ENCODE peak calls at places on chromosome 5, in five cellular contexts. Z is BJ, M is HFF-Myc, Y is heart left ventricle, I is cardiac muscle cell. F is an unnamed sample.

GRCh38 chr5:129459485-129460120 is 495 bp upstream of the ADAMTS19 start:
- DNase-seq in I (peak), M (no peak), Z (no peak), Y (peak), F (no peak)

GRCh38 chr5:80797428-80798024 is 142.7 kb upstream of the DHFR start:
- DNase-seq in M (no peak), Z (no peak), Y (no peak), I (no peak), F (no peak)

GRCh38 chr5:93623153-93623552 is 40.1 kb downstream of the NR2F1 start:
- DNase-seq in Z (no peak), M (no peak), I (no peak), Y (no peak), F (no peak)

GRCh38 chr5:78649220-78649700 is 688 bp upstream of the LHFPL2 start:
- DNase-seq in M (no peak), Z (no peak), I (peak), Y (no peak), F (no peak)

GRCh38 chr5:120375248-120375647 is 88.9 kb upstream of the PRR16 start:
- DNase-seq in M (no peak), I (peak), Z (no peak), Y (no peak), F (no peak)

GRCh38 chr5:76765249-76765648 is 49.3 kb downstream of the F2R start:
- DNase-seq in I (no peak), Z (peak), M (peak), Y (no peak), F (peak)

GRCh38 chr5:137604348-137605095 is 105.4 kb upstream of the SPOCK1 start:
- DNase-seq in Z (no peak), Y (no peak), M (no peak), I (no peak), F (no peak)

GRCh38 chr5:154829589-154830218 is 20.7 kb downstream of the FAXDC2 start:
- DNase-seq in Z (no peak), Y (no peak), I (no peak), M (no peak), F (no peak)

GRCh38 chr5:172931001-172931536 is 28.2 kb upstream of the RPL26L1 start:
- DNase-seq in Y (no peak), Z (peak), M (no peak), I (peak), F (peak)

GRCh38 chr5:179820127-179820482 is 600 bp upstream of the SQSTM1 start:
- DNase-seq in I (no peak), Y (no peak), Z (no peak), M (no peak), F (no peak)

GRCh38 chr5:110517396-110517795 is 209.1 kb downstream of the TMEM232 start:
- DNase-seq in M (no peak), Z (no peak), Y (no peak), I (no peak), F (no peak)

GRCh38 chr5:172862165-172862801 is 28.2 kb downstream of the ERGIC1 start:
- DNase-seq in Y (no peak), I (no peak), M (no peak), Z (no peak), F (no peak)

GRCh38 chr5:172007153-172007794 is 836 bp upstream of the FBXW11 start:
- DNase-seq in I (peak), Y (no peak), M (no peak), Z (no peak), F (no peak)

GRCh38 chr5:40384782-40385390 is 294.8 kb upstream of the PTGER4 start:
- DNase-seq in M (no peak), Z (no peak), I (no peak), Y (no peak), F (no peak)

GRCh38 chr5:109695005-109695926 is 5.5 kb downstream of the MAN2A1 start:
- DNase-seq in M (no peak), Z (no peak), I (no peak), Y (no peak), F (no peak)

GRCh38 chr5:172941067-172941516 is 18.1 kb upstream of the RPL26L1 start:
- DNase-seq in Y (no peak), Z (no peak), I (peak), M (no peak), F (no peak)

GRCh38 chr5:157994271-157994691 is 135.3 kb upstream of the CLINT1 start:
- DNase-seq in I (no peak), M (no peak), Z (no peak), Y (no peak), F (no peak)

GRCh38 chr5:95711501-95712346 is 19.4 kb upstream of the RHOBTB3 start:
- DNase-seq in I (no peak), Y (no peak), Z (no peak), M (no peak), F (no peak)

GRCh38 chr5:171619744-171620143 is 165.9 kb upstream of the SMIM23 start:
- DNase-seq in M (no peak), Y (no peak), I (no peak), Z (no peak), F (no peak)

GRCh38 chr5:133192716-133193115 is 140.9 kb downstream of the HSPA4 start:
- DNase-seq in Y (no peak), Z (no peak), M (no peak), I (no peak), F (no peak)

GRCh38 chr5:135489466-135490244 is 37.5 kb upstream of the TIFAB start:
- DNase-seq in Z (no peak), Y (no peak), M (no peak), I (peak), F (no peak)

GRCh38 chr5:2538169-2538568 is 213.3 kb downstream of the IRX2 start:
- DNase-seq in Y (no peak), M (no peak), Z (no peak), I (no peak), F (no peak)

GRCh38 chr5:73997936-73998335 is 371.9 kb downstream of the ARHGEF28 start:
- DNase-seq in Y (no peak), Z (no peak), I (no peak), M (no peak), F (no peak)

GRCh38 chr5:68467791-68468190 is 252.2 kb downstream of the PIK3R1 start:
- DNase-seq in Y (no peak), Z (no peak), I (no peak), M (no peak), F (no peak)

GRCh38 chr5:159463590-159464321 is 133.5 kb upstream of the IL12B start:
- DNase-seq in Z (peak), I (peak), M (no peak), Y (no peak), F (no peak)

GRCh38 chr5:125367702-125368101 is 621.3 kb upstream of the ZNF608 start:
- DNase-seq in Y (no peak), M (no peak), Z (no peak), I (peak), F (no peak)

GRCh38 chr5:6602441-6602840 is 30.4 kb downstream of the NSUN2 start:
- DNase-seq in Z (no peak), I (no peak), M (no peak), Y (no peak), F (no peak)

GRCh38 chr5:108788142-108788541 is 40.4 kb downstream of the FER start:
- DNase-seq in Y (peak), I (no peak), M (no peak), Z (no peak), F (no peak)

GRCh38 chr5:88452820-88453219 is 184.2 kb upstream of the TMEM161B start:
- DNase-seq in I (no peak), M (no peak), Y (no peak), Z (no peak), F (no peak)

GRCh38 chr5:113513384-113514262 is at the start of gene YTHDC2:
- DNase-seq in I (peak), Y (peak), Z (peak), M (peak), F (no peak)

GRCh38 chr5:160968480-160968879 is 116.5 kb upstream of the ATP10B start:
- DNase-seq in Y (no peak), M (no peak), I (no peak), Z (no peak), F (no peak)

GRCh38 chr5:88142801-88143692 is 125.6 kb downstream of the TMEM161B start:
- DNase-seq in M (no peak), I (peak), Y (peak), Z (no peak), F (no peak)

GRCh38 chr5:1036504-1037122 is 28.0 kb downstream of the NKD2 start:
- DNase-seq in Y (no peak), I (no peak), Z (no peak), M (no peak), F (no peak)

GRCh38 chr5:15550502-15551115 is 50.6 kb downstream of the FBXL7 start:
- DNase-seq in I (peak), Z (no peak), M (no peak), Y (no peak), F (no peak)

GRCh38 chr5:94777163-94777885 is 158.9 kb downstream of the SLF1 start:
- DNase-seq in M (no peak), Z (no peak), Y (no peak), I (no peak), F (no peak)

GRCh38 chr5:168531987-168532386 is 2.9 kb downstream of the FBLL1 start:
- DNase-seq in I (no peak), M (no peak), Y (no peak), Z (no peak), F (no peak)

GRCh38 chr5:113869611-113870010 is 356.1 kb downstream of the YTHDC2 start:
- DNase-seq in M (no peak), Y (no peak), I (no peak), Z (no peak), F (no peak)

GRCh38 chr5:171954721-171955120 is 51.7 kb downstream of the FBXW11 start:
- DNase-seq in I (peak), Z (no peak), M (no peak), Y (no peak), F (no peak)

DNA sequence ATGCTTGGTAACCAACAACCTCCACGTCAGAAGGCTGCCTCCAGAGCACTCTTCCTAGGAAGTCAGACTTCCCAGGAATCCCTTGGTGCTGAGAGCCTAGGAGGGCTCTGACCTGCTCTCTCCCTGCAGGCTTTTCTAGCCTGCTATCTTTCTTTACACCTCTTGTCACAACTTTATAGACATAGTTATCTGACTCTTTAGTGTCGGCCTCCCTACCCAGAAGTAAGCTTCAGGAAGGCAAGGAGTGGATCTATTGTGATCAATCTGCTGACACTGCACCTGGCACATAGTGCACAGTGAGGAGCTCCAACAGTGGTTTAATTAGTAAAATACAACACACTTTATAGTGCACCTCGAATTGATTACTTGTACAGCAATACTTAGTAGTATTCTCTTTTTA is 2.3 kb downstream of the AFAP1L1 start:
- DNase-seq in Y (no peak), I (no peak), Z (no peak), M (no peak), F (no peak)
- H3K4me3 ChIP-seq in Y (peak), I (no peak), Z (no peak), M (no peak), F (no peak)

GRCh38 chr5:132193165-132193694 is 34.4 kb downstream of the P4HA2 start:
- DNase-seq in Y (no peak), I (no peak), M (no peak), Z (no peak), F (no peak)

GRCh38 chr5:132184588-132184987 is 43.1 kb downstream of the P4HA2 start:
- DNase-seq in M (no peak), I (no peak), Z (no peak), Y (no peak), F (no peak)

GRCh38 chr5:132195727-132196126 is 31.9 kb downstream of the P4HA2 start:
- DNase-seq in Y (no peak), M (no peak), I (no peak), Z (no peak), F (no peak)

DNA sequence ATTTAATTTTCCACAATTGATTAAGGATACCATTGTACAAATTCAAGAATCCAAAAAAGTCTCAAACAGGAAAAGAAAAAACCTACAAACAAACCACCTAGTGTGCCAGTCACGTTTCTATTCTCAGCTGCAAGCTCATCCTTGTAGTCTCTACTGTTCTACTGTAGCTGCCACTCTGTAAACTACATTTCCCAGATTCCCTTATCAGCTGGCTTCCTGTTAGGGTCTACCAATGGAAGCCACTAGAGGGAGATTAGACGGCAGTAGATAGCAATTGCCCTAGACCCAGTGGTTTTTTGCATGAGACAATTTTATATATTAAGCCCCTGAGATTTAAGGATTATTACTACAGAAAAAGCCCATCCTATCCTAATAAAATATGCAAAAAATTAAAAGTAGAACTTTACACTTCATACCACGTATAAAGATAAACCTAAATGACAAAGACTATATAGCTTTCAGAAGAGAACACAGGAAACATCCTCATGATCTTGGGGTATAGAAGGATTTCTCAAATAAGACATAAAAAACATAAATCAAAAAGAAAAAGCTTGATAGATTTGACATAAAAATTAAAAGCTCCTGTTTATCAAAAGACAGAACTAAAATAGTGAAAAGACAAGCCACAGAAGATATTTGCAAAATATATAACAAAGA is 37.4 kb downstream of the P4HA2 start:
- DNase-seq in I (peak), Z (peak), M (peak), Y (no peak), F (peak)
- TF ChIP-seq CTCF in I (peak), Z (peak), M (peak), Y (peak), F (peak)

GRCh38 chr5:107389769-107390168 is 281.0 kb downstream of the EFNA5 start:
- DNase-seq in Z (no peak), Y (no peak), M (no peak), I (no peak), F (no peak)
- H3K4me3 ChIP-seq in Z (no peak), Y (no peak), M (no peak), I (no peak), F (no peak)

GRCh38 chr5:150783422-150783928 is 4.9 kb downstream of the SMIM3 start:
- DNase-seq in Z (peak), Y (peak), I (peak), M (no peak), F (peak)

GRCh38 chr5:150787659-150788058 is 9.1 kb downstream of the SMIM3 start:
- DNase-seq in Y (no peak), Z (no peak), M (no peak), I (no peak), F (no peak)

GRCh38 chr5:150788974-150789373 is 10.4 kb downstream of the SMIM3 start:
- DNase-seq in M (no peak), Z (no peak), Y (no peak), I (no peak), F (no peak)

GRCh38 chr5:150782850-150783249 is 4.3 kb downstream of the SMIM3 start:
- DNase-seq in Y (no peak), I (no peak), M (no peak), Z (no peak), F (no peak)

DNA sequence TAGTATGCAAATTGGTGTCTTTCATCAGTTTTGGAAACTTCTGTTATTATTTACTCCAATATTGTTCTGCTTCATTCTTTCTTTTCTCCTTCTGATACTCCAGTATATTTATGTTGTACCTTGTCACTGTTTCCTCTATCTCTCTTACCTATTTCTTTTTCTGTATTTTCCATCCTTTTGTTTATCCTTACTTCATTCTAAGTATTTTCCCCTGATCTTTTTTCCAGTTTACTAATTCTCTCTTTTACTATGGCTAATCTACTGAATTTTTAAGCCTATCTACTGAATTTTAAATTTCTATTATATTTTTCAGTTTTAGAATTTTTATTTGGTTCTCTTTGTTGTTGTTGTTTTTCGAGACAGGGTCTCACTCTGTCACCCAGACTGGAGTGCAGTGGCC is 7.4 kb downstream of the SMIM3 start:
- DNase-seq in Y (no peak), M (no peak), I (no peak), Z (no peak), F (no peak)
- TF ChIP-seq CTCF in Y (no peak), M (no peak), I (no peak), Z (no peak), F (no peak)

GRCh38 chr5:142427529-142427928 is 102.7 kb upstream of the SPRY4 start:
- DNase-seq in Y (no peak), M (no peak), Z (no peak), I (no peak), F (no peak)

GRCh38 chr5:142428036-142428772 is 103.4 kb upstream of the SPRY4 start:
- DNase-seq in Z (no peak), Y (no peak), M (no peak), I (no peak), F (no peak)

GRCh38 chr5:142426676-142427364 is 102.0 kb upstream of the SPRY4 start:
- DNase-seq in Y (peak), Z (no peak), I (peak), M (no peak), F (no peak)

GRCh38 chr5:142425286-142426065 is 100.7 kb upstream of the SPRY4 start:
- DNase-seq in M (no peak), Z (no peak), Y (no peak), I (no peak), F (no peak)

GRCh38 chr5:142426129-142426641 is 101.4 kb upstream of the SPRY4 start:
- DNase-seq in I (no peak), Y (peak), Z (no peak), M (no peak), F (no peak)
- H3K4me3 ChIP-seq in I (no peak), Y (no peak), Z (no peak), M (no peak), F (no peak)